ENCODE peak calls at places on chromosomes 12 and 14, in seven cellular contexts. D is fibroblast of lung, N is uterus, R is psoas muscle, H is Caco-2, B is adrenal gland, J is A549. P is an unnamed sample.

GRCh38 chr14:96762650-96763049 is 34.5 kb upstream of the VRK1 start:
- DNase-seq in N (no peak), R (no peak), D (peak; percentile 59), H (peak; percentile 71), B (no peak), J (peak; percentile 76), P (no peak)

GRCh38 chr12:122200541-122201175 is 2.9 kb upstream of the B3GNT4 start:
- DNase-seq in D (no peak), H (no peak), J (no peak), R (no peak), B (no peak), N (no peak), P (no peak)

GRCh38 chr12:68479832-68480291 is 130.8 kb upstream of the RAP1B start:
- DNase-seq in B (no peak), J (peak; percentile 38), R (no peak), D (no peak), H (no peak), N (no peak), P (no peak)

GRCh38 chr12:50120521-50120920 is 8.5 kb downstream of the COX14 start:
- DNase-seq in D (no peak), H (no peak), J (no peak), B (no peak), R (no peak), N (no peak), P (no peak)

GRCh38 chr12:103560604-103561101 is 26.4 kb upstream of the STAB2 start:
- DNase-seq in D (peak; percentile 88), R (no peak), N (no peak), J (peak; percentile 99), B (no peak), H (peak; percentile 26), P (peak; percentile 57)

GRCh38 chr12:94172031-94172430 is 23.7 kb downstream of the PLXNC1 start:
- DNase-seq in H (no peak), D (peak; percentile 59), R (no peak), N (no peak), B (no peak), J (no peak), P (no peak)

GRCh38 chr12:114403044-114403689 is 2.8 kb downstream of the TBX5 start:
- DNase-seq in H (no peak), N (no peak), D (peak; percentile 79), J (no peak), R (no peak), B (no peak), P (no peak)

GRCh38 chr14:94000267-94000666 is 3.2 kb downstream of the CCDC197 start:
- DNase-seq in H (no peak), R (peak; percentile 36), J (no peak), B (no peak), D (no peak), N (no peak), P (no peak)

GRCh38 chr12:100399095-100399494 is 42.2 kb downstream of the SLC17A8 start:
- DNase-seq in J (no peak), H (no peak), B (no peak), D (no peak), N (no peak), R (no peak), P (no peak)

GRCh38 chr12:124854637-124855184 is 9.0 kb downstream of the SCARB1 start:
- DNase-seq in D (no peak), H (no peak), J (no peak), N (no peak), R (no peak), B (no peak), P (no peak)

GRCh38 chr12:124855275-124855957 is 8.2 kb downstream of the SCARB1 start:
- DNase-seq in H (no peak), R (no peak), N (no peak), J (no peak), B (no peak), D (no peak), P (no peak)

GRCh38 chr12:124856132-124856841 is 7.4 kb downstream of the SCARB1 start:
- DNase-seq in R (peak; percentile 68), H (no peak), J (no peak), B (no peak), D (no peak), N (no peak), P (no peak)

GRCh38 chr12:124856842-124857178 is 6.9 kb downstream of the SCARB1 start:
- DNase-seq in R (no peak), H (no peak), N (no peak), B (no peak), D (no peak), J (no peak), P (no peak)

GRCh38 chr12:124857921-124858461 is 5.7 kb downstream of the SCARB1 start:
- DNase-seq in R (no peak), H (no peak), N (no peak), D (no peak), J (no peak), B (no peak), P (no peak)
- TF ChIP-seq CTCF in R (no peak), H (no peak), N (no peak), D (no peak), J (no peak), B (no peak), P (no peak)

GRCh38 chr12:19144985-19145384 is 15.5 kb downstream of the PLEKHA5 start:
- DNase-seq in B (no peak), D (no peak), R (no peak), J (no peak), N (no peak), H (peak; percentile 59), P (no peak)

GRCh38 chr12:19153396-19153795 is 23.9 kb downstream of the PLEKHA5 start:
- DNase-seq in H (no peak), R (no peak), D (no peak), B (no peak), N (no peak), J (no peak), P (no peak)

GRCh38 chr12:19151298-19151697 is 21.8 kb downstream of the PLEKHA5 start:
- DNase-seq in D (no peak), H (no peak), N (no peak), R (no peak), B (no peak), J (no peak), P (no peak)

GRCh38 chr12:19150273-19150895 is 20.9 kb downstream of the PLEKHA5 start:
- DNase-seq in D (no peak), H (no peak), B (no peak), N (no peak), J (no peak), R (no peak), P (no peak)

GRCh38 chr12:19148860-19149259 is 19.3 kb downstream of the PLEKHA5 start:
- DNase-seq in B (no peak), H (no peak), D (no peak), R (no peak), J (no peak), N (no peak), P (no peak)
- TF ChIP-seq CTCF in B (no peak), H (no peak), D (no peak), R (no peak), J (no peak), N (no peak), P (no peak)

DNA sequence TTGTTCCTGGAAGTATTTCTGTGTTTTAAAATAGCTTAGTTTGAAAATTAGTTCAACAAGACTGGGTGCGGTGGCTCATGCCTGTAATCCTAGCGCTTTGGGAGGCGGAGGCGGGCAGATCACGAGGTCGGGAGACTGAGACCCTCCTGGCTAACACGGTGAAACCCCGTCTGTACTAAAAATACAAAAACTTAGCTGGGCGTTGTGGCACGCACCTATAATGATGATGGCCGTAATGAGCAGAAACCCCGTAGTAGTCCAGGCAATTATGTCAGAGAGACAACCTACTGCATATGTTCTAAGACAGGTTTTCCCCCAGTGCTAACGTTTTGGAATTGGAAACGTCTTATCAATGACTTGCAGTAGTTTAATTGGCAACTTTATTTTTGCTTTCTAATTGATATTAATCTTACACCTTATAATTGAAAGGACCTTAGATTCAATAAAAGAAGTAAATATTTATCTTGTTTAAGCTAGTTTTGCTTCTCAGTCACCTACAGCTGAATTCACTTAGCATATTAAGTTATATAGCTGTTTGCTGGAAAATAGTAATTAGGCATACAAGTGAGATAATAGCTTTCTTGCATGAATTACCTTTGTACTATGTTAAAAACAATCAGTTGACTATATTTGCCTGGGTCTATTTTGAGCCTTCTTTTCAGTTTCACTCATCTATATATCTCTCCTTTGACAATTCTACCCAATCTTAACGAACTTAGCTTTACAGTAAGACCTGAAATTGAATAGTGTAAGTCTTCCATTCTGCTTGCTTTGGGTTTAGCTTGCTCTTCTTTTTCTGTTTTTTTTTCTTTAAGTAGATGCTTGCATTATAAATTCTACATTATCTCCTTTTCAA is 15.6 kb downstream of the CLECL1 start:
- DNase-seq in N (no peak), D (no peak), B (no peak), J (no peak), R (no peak), H (no peak), P (no peak)
- TF ChIP-seq CTCF in N (no peak), D (no peak), B (no peak), J (no peak), R (no peak), H (no peak), P (no peak)

GRCh38 chr12:54723653-54724256 is 75.6 kb upstream of the DCD start:
- DNase-seq in N (no peak), D (peak; percentile 17), H (no peak), J (peak; percentile 28), B (no peak), R (no peak), P (no peak)
- TF ChIP-seq CTCF in N (no peak), D (peak; percentile 43), H (no peak), J (peak; percentile 38), B (peak; percentile 40), R (peak; percentile 17), P (peak; percentile 53)

DNA sequence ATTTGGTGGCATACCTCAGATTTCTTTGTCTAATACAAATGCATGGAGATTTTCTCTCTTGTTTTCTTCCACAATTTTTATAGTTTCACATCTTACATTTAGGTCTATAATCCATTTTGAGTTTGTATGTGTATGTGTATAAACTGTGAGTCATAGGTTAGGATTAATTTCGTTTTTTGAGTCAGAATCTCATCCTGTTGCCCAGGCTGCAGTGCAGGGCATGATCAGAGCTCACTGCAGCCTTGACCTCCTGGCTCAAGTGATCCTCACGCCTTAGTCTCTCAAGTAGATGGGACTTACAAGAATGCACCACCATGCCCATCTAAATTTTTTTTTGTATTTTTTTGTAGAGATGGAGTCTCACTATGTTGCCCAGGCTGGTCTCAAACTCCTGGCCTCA is 71.6 kb downstream of the OTOGL start:
- DNase-seq in N (no peak), R (no peak), H (no peak), B (no peak), D (no peak), J (no peak), P (no peak)
- TF ChIP-seq CTCF in N (no peak), R (no peak), H (no peak), B (no peak), D (no peak), J (no peak), P (no peak)

GRCh38 chr14:50855558-50855957 is 16.3 kb upstream of the ABHD12B start:
- DNase-seq in B (no peak), N (no peak), D (peak; percentile 33), H (no peak), J (peak; percentile 25), R (no peak), P (no peak)
- TF ChIP-seq CTCF in B (no peak), N (no peak), D (no peak), H (no peak), J (no peak), R (no peak), P (no peak)

P was measured in AG09319.